ENCODE peak calls at places on chromosomes 13 and 19, in ten cellular contexts. U, Q, K, T, M, N, A, Y, C and D are unnamed samples.

GRCh38 chr19:57434386-57435061 is 601 bp upstream of the ZNF749 start:
- DNase-seq in M (no peak), T (no peak), U (no peak), A (no peak), N (no peak), C (no peak), Q (no peak), Y (no peak), K (no peak), D (no peak)

GRCh38 chr19:10093295-10094186 is 7.4 kb downstream of the SHFL start:
- DNase-seq in U (no peak), C (peak; percentile 22), M (no peak), A (no peak), Q (no peak), Y (no peak), T (no peak), K (no peak), N (no peak), D (no peak)

GRCh38 chr19:12952488-12953455 is 4.3 kb downstream of the GADD45GIP1 start:
- DNase-seq in K (no peak), M (peak; percentile 73), Q (peak; percentile 35), T (peak; percentile 87), Y (peak; percentile 35), A (no peak), C (peak; percentile 60), N (no peak), U (no peak), D (no peak)

GRCh38 chr13:42380420-42381164 is 108.6 kb downstream of the AKAP11 start:
- DNase-seq in T (no peak), N (peak; percentile 58), Y (no peak), Q (no peak), C (no peak), M (no peak), U (no peak), A (no peak), K (no peak), D (peak; percentile 82)

GRCh38 chr19:51552996-51553725 is 17.9 kb upstream of the ZNF175 start:
- DNase-seq in A (peak; percentile 43), Y (peak; percentile 60), Q (peak; percentile 74), M (peak; percentile 67), T (peak; percentile 32), K (no peak), N (no peak), U (peak; percentile 80), C (peak; percentile 84), D (no peak)

GRCh38 chr19:588758-589692 is 656 bp upstream of the HCN2 start:
- DNase-seq in A (no peak), T (no peak), U (peak; percentile 54), K (no peak), Y (no peak), C (no peak), N (no peak), M (no peak), Q (no peak), D (no peak)

GRCh38 chr19:18434411-18435184 is 3.3 kb downstream of the ISYNA1 start:
- DNase-seq in Q (no peak), U (no peak), N (no peak), C (no peak), A (no peak), K (no peak), T (no peak), M (no peak), Y (no peak), D (no peak)

GRCh38 chr19:54137913-54138776 is 583 bp downstream of the CNOT3 start:
- DNase-seq in K (no peak), C (no peak), U (peak; percentile 37), Q (no peak), Y (no peak), T (no peak), A (no peak), N (no peak), M (no peak), D (no peak)

GRCh38 chr19:45450042-45450380 is 17.8 kb upstream of the FOSB start:
- DNase-seq in N (no peak), C (no peak), M (no peak), Q (no peak), A (peak; percentile 75), U (no peak), K (no peak), T (no peak), Y (no peak), D (no peak)

GRCh38 chr13:102395174-102395573 is 6.7 kb downstream of the FGF14 start:
- DNase-seq in N (no peak), A (no peak), T (no peak), Y (no peak), C (no peak), M (no peak), K (no peak), Q (no peak), U (no peak), D (no peak)

GRCh38 chr19:15337202-15337601 is 4.9 kb upstream of the BRD4 start:
- DNase-seq in Y (peak; percentile 64), U (no peak), C (peak; percentile 58), M (no peak), N (no peak), K (no peak), T (peak; percentile 62), A (no peak), Q (no peak), D (no peak)

GRCh38 chr19:1652471-1653299 is at the start of gene TCF3:
- DNase-seq in T (peak; percentile 99), U (peak; percentile 99), K (peak; percentile 99), Y (peak; percentile 99), M (peak; percentile 99), C (peak; percentile 96), Q (peak; percentile 97), A (peak; percentile 98), N (peak; percentile 99), D (peak; percentile 96)

GRCh38 chr19:1650627-1651009 is 1.8 kb downstream of the TCF3 start:
- DNase-seq in U (peak; percentile 24), K (no peak), C (no peak), T (peak; percentile 18), Y (peak; percentile 24), N (peak; percentile 59), Q (no peak), A (no peak), M (no peak), D (no peak)

GRCh38 chr19:1653300-1653628 is 849 bp upstream of the TCF3 start:
- DNase-seq in N (no peak), M (no peak), C (no peak), T (no peak), A (no peak), U (no peak), Q (no peak), Y (no peak), K (no peak), D (no peak)

GRCh38 chr19:1651061-1651547 is 1.3 kb downstream of the TCF3 start:
- DNase-seq in K (peak; percentile 60), A (no peak), T (peak; percentile 21), C (no peak), Y (peak; percentile 53), M (no peak), U (peak; percentile 23), N (peak; percentile 52), Q (no peak), D (peak; percentile 88)

GRCh38 chr19:1651548-1652394 is 644 bp downstream of the TCF3 start:
- DNase-seq in K (peak; percentile 82), N (peak; percentile 49), Q (no peak), T (peak; percentile 37), C (no peak), A (peak; percentile 35), M (no peak), U (peak; percentile 60), Y (peak; percentile 55), D (no peak)
- TF ChIP-seq CTCF in K (no peak), N (peak; percentile 16), Q (no peak), T (no peak), C (no peak), A (no peak), M (no peak), U (no peak), Y (no peak), D (no peak)

DNA sequence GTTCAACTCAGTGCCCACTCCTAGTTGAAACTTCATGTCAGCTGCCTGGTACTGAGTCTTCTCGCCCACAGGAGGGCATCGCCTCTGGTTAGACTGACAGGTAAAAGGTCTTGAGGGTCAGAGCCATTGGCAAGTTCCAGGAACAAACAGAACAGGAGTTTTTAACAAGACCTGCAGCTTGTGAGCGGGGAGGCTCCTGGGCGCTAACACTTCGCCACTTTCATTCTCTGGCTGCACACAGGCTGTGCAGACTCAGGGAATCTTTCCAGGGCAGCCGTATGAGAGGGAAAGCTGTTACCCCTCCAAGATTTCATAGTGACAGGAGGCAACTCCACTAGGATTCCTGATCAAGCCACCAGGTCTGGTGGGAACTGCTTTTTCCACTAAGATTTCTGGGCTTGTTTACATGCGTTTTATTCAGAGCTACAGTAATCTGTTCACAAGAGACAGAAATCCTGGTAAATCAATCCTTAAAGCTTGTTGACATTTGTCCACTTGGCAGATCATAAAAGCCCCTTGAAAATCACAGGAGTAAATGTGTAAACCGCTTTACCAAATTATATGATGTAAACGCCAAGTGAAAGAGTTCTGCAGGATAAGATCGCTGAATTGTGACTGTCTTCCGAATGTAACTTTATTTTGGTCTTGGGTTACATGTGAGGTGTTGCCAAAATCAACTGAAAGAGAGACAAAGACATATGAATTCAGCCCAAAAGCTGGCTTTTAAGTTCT is 190.6 kb downstream of the MZT1 start:
- DNase-seq in Q (peak; percentile 4), U (peak; percentile 11), Y (no peak), K (no peak), T (peak; percentile 36), C (no peak), N (no peak), M (no peak), A (no peak), D (no peak)
- H3K4me3 ChIP-seq in Q (peak overlapping the region; percentile 5), U (no peak overlapping the region), Y (no peak overlapping the region), K (no peak overlapping the region), T (no peak overlapping the region), C (no peak overlapping the region), N (no peak overlapping the region), M (no peak overlapping the region), A (no peak overlapping the region), D (no peak overlapping the region)

GRCh38 chr19:32287811-32288227 is 57.6 kb upstream of the ZNF507 start:
- DNase-seq in N (peak; percentile 18), C (peak; percentile 60), K (peak; percentile 79), T (peak; percentile 8), U (peak; percentile 70), Y (peak; percentile 91), M (peak; percentile 52), Q (peak; percentile 58), A (peak; percentile 3), D (no peak)
- TF ChIP-seq CTCF in N (peak; percentile 66), C (peak; percentile 64), K (peak; percentile 28), T (peak; percentile 67), U (peak; percentile 70), Y (peak; percentile 66), M (peak; percentile 54), Q (no peak), A (peak; percentile 7), D (peak; percentile 48)

DNA sequence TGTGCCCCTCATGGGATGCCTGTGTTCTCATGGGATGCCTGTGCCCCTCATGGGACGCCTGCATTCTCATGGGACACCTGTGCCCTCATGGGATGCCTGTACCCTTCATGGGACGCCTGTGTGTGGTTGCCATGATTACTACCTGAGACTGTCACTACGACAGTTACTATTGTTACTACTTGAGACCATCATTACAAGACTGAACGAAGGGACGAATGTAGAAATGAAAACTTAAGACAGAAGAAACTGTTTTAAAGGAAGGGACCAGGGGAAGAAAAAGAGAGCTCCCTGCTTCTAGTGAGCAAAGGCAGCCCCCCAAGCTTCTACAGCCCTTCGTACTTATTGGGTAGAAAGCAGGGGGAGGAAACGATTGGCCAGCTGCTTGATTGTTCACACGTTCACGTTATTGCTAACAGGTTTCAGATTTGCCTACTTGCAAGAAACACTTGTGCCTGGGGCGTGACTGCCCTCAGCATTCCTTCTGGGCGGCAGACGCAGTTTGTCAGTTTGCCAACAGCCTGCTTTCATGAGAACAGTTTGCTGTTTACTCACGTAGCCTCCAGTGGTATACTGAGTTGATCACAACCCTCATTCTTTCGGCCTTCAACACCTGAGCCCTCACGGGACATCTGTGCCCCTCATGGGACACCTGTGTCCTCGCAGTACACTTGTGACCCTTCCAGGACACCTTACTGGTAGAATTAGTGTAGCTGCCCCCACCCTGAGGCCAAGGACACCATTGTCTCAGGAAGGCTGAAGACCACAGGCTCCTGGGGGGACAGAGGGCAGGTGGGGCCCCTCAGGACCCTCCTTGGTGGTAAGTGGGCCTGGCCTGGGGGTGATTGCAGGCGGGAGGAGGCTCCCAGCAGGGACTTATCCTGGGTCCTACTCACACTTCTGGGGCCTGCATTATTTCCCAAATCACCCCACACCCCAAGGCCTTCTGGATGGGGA is 2.5 kb upstream of the S1PR4 start:
- DNase-seq in C (peak; percentile 91), T (peak; percentile 69), Y (peak; percentile 83), A (no peak), K (no peak), Q (no peak), M (no peak), U (no peak), N (peak; percentile 25), D (no peak)
- H3K4me3 ChIP-seq in C (peak overlapping the region; percentile 27), T (no peak overlapping the region), Y (no peak overlapping the region), A (no peak overlapping the region), K (no peak overlapping the region), Q (no peak overlapping the region), M (no peak overlapping the region), U (no peak overlapping the region), N (no peak overlapping the region), D (peak overlapping the region; percentile 14)